ENCODE peak calls at places on chromosomes 1 and 21, in ten cellular contexts. X, O, E, R, D, V, U, M, B and P are unnamed samples.

GRCh38 chr21:34702341-34702807 is 33.6 kb downstream of the CLIC6 start:
- DNase-seq in X (no peak), M (no peak), U (no peak), R (peak), B (peak), D (no peak), E (peak), V (peak), O (no peak), P (no peak)

GRCh38 chr1:89631756-89632155 is 1.2 kb upstream of the LRRC8C start:
- DNase-seq in D (no peak), E (no peak), X (no peak), O (no peak), V (no peak), U (no peak), M (no peak), R (no peak), B (no peak), P (no peak)

GRCh38 chr1:6447016-6447817 is 18.8 kb downstream of the TNFRSF25 start:
- DNase-seq in V (no peak), O (no peak), B (no peak), X (no peak), D (no peak), U (no peak), E (no peak), M (no peak), R (no peak), P (no peak)

GRCh38 chr1:12549460-12550349 is 68.3 kb downstream of the DHRS3 start:
- DNase-seq in E (peak), M (peak), D (no peak), V (peak), O (no peak), R (peak), B (peak), X (no peak), U (peak), P (peak)

GRCh38 chr1:184755226-184756065 is 788 bp upstream of the EDEM3 start:
- DNase-seq in E (peak), M (no peak), R (no peak), V (peak), O (no peak), D (no peak), U (no peak), X (peak), B (no peak), P (peak)

GRCh38 chr1:54125671-54126070 is 27.1 kb downstream of the CDCP2 start:
- DNase-seq in V (no peak), R (peak), E (peak), O (no peak), U (no peak), X (no peak), D (no peak), M (no peak), B (no peak), P (no peak)

GRCh38 chr1:197920345-197921117 is 3.4 kb downstream of the LHX9 start:
- DNase-seq in E (no peak), B (no peak), D (no peak), M (no peak), U (no peak), R (no peak), X (no peak), O (no peak), V (no peak), P (no peak)

GRCh38 chr1:107821340-107821739 is 143.6 kb downstream of the VAV3 start:
- DNase-seq in B (no peak), O (no peak), R (no peak), M (no peak), E (peak), X (no peak), U (no peak), V (no peak), D (no peak), P (no peak)

GRCh38 chr1:201624741-201625646 is 86.1 kb downstream of the NAV1 start:
- DNase-seq in X (no peak), M (no peak), R (no peak), B (peak), O (no peak), V (peak), E (peak), U (no peak), D (no peak), P (no peak)

GRCh38 chr1:23018661-23019093 is 591 bp upstream of the KDM1A start:
- DNase-seq in E (peak), U (no peak), M (no peak), O (no peak), R (no peak), D (no peak), X (no peak), B (no peak), V (no peak), P (no peak)

GRCh38 chr1:162724583-162725120 is 65.8 kb upstream of the HSD17B7 start:
- DNase-seq in V (no peak), M (no peak), E (no peak), X (no peak), B (no peak), O (no peak), R (no peak), D (no peak), U (no peak), P (no peak)

GRCh38 chr1:226814751-226815496 is 55.5 kb upstream of the PSEN2 start:
- DNase-seq in B (peak), X (no peak), M (no peak), D (no peak), E (peak), O (peak), R (peak), U (no peak), V (peak), P (peak)

GRCh38 chr1:224851850-224852261 is 77.6 kb upstream of the DNAH14 start:
- DNase-seq in E (no peak), V (no peak), U (peak), M (no peak), B (no peak), R (no peak), O (no peak), X (no peak), D (no peak), P (no peak)
- TF ChIP-seq CTCF in E (no peak), V (no peak), U (no peak), M (no peak), B (no peak), R (no peak), O (peak), X (no peak), D (peak), P (no peak)

GRCh38 chr1:172781513-172782140 is 122.7 kb downstream of the FASLG start:
- DNase-seq in D (no peak), X (peak), M (no peak), V (no peak), U (no peak), O (no peak), E (no peak), B (no peak), R (no peak), P (no peak)

GRCh38 chr1:172775598-172776570 is 117.0 kb downstream of the FASLG start:
- DNase-seq in R (no peak), B (no peak), X (no peak), O (no peak), M (no peak), U (no peak), D (no peak), E (peak), V (no peak), P (no peak)

GRCh38 chr1:172779501-172779900 is 120.6 kb downstream of the FASLG start:
- DNase-seq in U (no peak), B (no peak), D (no peak), R (no peak), E (no peak), V (no peak), M (no peak), O (no peak), X (no peak), P (no peak)

GRCh38 chr1:172777767-172778166 is 118.9 kb downstream of the FASLG start:
- DNase-seq in V (no peak), M (no peak), U (no peak), B (no peak), O (no peak), D (no peak), X (no peak), R (no peak), E (no peak), P (no peak)

DNA sequence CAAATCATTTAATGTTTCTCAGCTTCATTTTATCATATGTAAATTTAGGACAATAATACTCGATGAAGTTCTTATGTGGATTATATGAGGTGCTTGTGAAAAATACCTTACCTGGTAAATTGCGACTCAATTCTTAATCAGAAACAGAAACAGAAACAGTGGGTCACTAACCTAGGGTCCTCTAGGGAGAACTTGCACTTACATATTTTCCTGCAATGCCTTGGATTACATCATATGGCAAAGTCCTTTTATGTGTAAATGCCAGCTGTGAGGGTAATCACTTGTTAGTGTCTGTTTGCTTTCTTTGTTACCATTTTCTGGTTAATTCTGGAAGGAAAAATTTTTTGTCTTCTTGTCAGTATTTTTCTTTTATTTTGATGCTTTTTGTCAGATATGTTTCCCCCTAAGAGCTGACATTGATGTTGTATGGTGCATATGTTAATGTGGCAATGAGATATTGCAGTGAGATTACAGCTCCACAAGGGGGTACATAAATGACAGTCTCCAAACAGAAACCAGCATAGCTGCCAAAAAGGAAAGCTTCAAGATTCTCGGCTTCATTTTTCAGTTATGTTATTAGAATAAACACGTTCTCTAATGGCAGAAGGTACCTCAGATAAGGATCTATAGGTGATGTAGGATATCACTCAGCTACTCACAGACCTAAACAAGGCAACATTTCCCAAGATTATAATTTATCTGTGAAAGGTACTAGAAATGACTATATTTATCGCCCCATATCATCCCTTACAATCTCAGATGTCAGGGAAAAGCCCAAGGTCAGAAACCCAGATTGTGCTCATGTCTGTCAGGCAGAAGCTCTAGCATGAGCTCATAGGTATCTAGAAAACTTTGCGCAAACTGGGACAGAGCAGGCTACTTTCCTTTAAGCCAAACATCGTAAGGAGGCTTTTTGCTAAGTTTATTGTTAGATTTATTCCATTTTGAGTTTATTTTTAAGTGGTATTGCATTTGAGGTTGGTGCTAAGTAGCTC is 119.9 kb downstream of the FASLG start:
- DNase-seq in X (peak), M (no peak), B (no peak), V (no peak), E (no peak), O (no peak), R (no peak), D (no peak), U (no peak), P (no peak)
- TF ChIP-seq CTCF in X (peak), M (no peak), B (no peak), V (peak), E (no peak), O (no peak), R (no peak), D (peak), U (no peak), P (peak)

GRCh38 chr21:14737278-14737677 is 191.2 kb upstream of the SAMSN1 start:
- DNase-seq in E (no peak), R (no peak), X (no peak), B (no peak), U (no peak), M (no peak), D (no peak), V (no peak), O (no peak), P (no peak)
- TF ChIP-seq CTCF in E (no peak), R (no peak), X (no peak), B (no peak), U (no peak), M (no peak), D (no peak), V (no peak), O (no peak), P (no peak)

GRCh38 chr1:151007853-151008243 is 401 bp upstream of the PRUNE1 start:
- DNase-seq in E (no peak), O (no peak), X (no peak), M (no peak), B (no peak), V (no peak), R (no peak), U (no peak), D (no peak), P (no peak)

GRCh38 chr1:151010346-151010726 is 2.1 kb downstream of the PRUNE1 start:
- DNase-seq in O (no peak), U (no peak), X (no peak), E (no peak), M (no peak), B (no peak), V (no peak), D (no peak), R (no peak), P (no peak)

GRCh38 chr1:151009674-151010345 is 1.6 kb downstream of the PRUNE1 start:
- DNase-seq in X (no peak), M (no peak), E (no peak), O (no peak), V (no peak), B (no peak), U (no peak), D (no peak), R (no peak), P (no peak)

GRCh38 chr1:151008244-151009205 is at the start of gene PRUNE1:
- DNase-seq in B (peak), D (peak), R (peak), M (peak), U (peak), X (peak), V (peak), O (peak), E (peak), P (peak)

DNA sequence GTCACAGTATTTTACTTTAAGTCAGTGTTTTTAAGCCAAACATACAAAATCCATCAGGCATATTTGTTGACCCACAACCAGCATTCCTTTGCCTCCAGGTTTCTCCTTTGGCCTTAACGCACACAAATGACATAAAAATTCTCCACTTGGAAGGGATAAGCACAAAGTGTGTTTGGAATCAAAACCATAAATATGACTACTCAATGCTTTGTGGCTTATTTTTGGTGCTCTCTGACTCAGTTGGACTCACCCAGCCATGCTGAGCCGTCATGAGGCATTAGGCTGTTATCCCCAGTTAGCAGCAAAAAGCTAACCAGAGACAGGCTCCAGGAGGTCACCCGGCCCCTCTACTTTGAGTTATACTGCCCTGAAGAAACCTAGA is 948 bp downstream of the PRUNE1 start:
- DNase-seq in O (no peak), U (no peak), M (no peak), E (peak), B (no peak), X (no peak), D (no peak), R (no peak), V (peak), P (no peak)
- TF ChIP-seq CTCF in O (no peak), U (no peak), M (no peak), E (no peak), B (no peak), X (no peak), D (no peak), R (no peak), V (no peak), P (no peak)

GRCh38 chr1:221875004-221875330 is 133.1 kb upstream of the DUSP10 start:
- DNase-seq in E (no peak), U (no peak), V (no peak), D (no peak), X (no peak), B (no peak), R (no peak), M (no peak), O (no peak), P (no peak)
- TF ChIP-seq CTCF in E (no peak), U (no peak), V (no peak), D (no peak), X (no peak), B (no peak), R (no peak), M (no peak), O (no peak), P (no peak)

DNA sequence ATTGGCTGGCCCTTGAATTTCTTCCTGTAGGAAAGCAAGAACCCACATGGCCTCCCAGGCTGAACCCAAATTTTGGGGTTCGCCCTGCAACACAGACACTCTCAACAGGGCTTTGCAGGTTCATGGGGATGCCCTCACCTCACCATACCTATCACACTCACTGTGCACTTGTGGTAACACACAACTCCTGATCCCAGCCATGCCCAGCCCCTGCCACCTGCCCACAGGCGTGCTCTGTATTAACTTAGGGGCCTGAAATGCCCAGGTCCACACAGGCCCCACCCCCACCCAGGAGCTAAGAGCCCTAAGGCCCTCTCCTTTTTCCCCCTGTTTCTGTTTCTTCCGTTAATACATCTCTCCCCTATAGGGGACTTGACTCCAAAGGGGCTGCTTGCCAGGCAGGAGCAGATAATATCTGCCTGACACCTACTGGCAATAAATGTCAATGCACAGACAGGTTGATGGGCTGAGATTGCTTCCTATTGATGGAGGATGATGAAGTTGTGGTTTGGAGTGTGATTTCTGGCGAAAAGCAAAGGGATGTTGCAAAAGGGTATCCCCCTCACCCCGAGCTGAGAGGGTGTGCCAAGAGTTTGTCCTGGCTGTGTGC is 171.5 kb downstream of the AJAP1 start:
- DNase-seq in V (no peak), M (no peak), U (no peak), E (peak), X (no peak), O (peak), R (no peak), B (no peak), D (no peak), P (no peak)
- TF ChIP-seq CTCF in V (no peak), M (peak), U (no peak), E (peak), X (peak), O (no peak), R (peak), B (no peak), D (no peak), P (peak)

GRCh38 chr1:68347415-68347814 is 102.3 kb downstream of the RPE65 start:
- DNase-seq in R (peak), D (no peak), B (no peak), X (peak), U (no peak), V (no peak), O (no peak), M (no peak), E (no peak), P (no peak)

GRCh38 chr1:68340951-68341350 is 108.6 kb upstream of the WLS start:
- DNase-seq in U (no peak), V (no peak), X (no peak), R (no peak), M (no peak), O (no peak), D (no peak), B (no peak), E (no peak), P (no peak)

GRCh38 chr1:68344208-68344607 is 105.5 kb downstream of the RPE65 start:
- DNase-seq in U (no peak), O (no peak), B (no peak), X (no peak), M (no peak), E (peak), R (no peak), V (no peak), D (no peak), P (no peak)

DNA sequence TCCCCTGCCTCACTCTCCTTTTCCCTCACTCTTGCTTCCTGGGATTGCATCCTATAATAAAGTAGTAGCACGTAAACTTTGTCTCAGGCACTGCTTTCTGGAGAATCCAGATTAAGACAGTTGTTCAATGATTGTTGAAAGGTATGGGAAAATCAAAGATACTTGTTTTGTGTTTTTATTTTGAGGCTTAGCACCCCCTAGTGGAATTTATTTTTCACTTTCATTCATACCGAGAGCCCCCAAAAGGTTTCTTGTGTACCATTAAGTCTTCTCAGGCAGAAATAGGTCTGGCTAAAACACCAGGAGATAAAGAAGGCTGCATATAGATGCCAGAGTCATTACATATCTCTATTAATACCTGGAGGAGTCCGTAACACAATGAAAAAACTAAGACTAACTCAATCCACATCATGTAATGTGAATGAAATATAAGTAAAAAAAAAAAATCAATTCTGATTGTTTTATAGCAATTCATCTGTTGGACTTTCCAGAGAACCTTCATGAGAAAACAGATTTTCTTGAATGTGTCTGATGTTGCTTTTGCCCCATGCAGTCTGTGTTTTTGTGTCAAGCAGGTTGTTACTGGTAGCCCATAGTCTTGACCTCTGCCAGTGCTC is 103.5 kb downstream of the RPE65 start:
- DNase-seq in M (no peak), E (peak), X (peak), V (no peak), R (no peak), O (no peak), U (no peak), B (no peak), D (no peak), P (no peak)
- TF ChIP-seq CTCF in M (peak), E (peak), X (peak), V (peak), R (peak), O (peak), U (no peak), B (peak), D (no peak), P (peak)

GRCh38 chr21:38944903-38945302 is 139.2 kb downstream of the ETS2 start:
- DNase-seq in U (no peak), E (no peak), D (no peak), V (no peak), O (peak), M (no peak), X (no peak), R (no peak), B (no peak), P (no peak)
- TF ChIP-seq CTCF in U (no peak), E (no peak), D (no peak), V (peak), O (peak), M (no peak), X (no peak), R (no peak), B (no peak), P (no peak)